ENCODE peak calls at places on chromosome 7, in eight cellular contexts. S is NCI-H1092 treated with DMSO at 0.1 percent for 48 hours; L is hippocampal formation; W is activated CD4-positive, CD25-positive, alpha-beta regulatory T cell; A is stimulated activated CD4-positive, alpha-beta T cell treated with anti-CD3 and anti-CD28 coated beads, Interleukin-15, amount 100 ng/mL, for 48 hours; P is GM13977; V is nucleus accumbens; E is H9. X is an unnamed sample.

GRCh38 chr7:131007439-131008330 is 273.7 kb upstream of the KLF14 start:
- DNase-seq in P (peak), V (peak), A (no peak), E (peak), L (peak), S (peak), W (peak), X (no peak)

GRCh38 chr7:131010714-131011436 is 276.9 kb upstream of the KLF14 start:
- DNase-seq in A (no peak), P (peak), V (no peak), S (no peak), L (no peak), W (no peak), E (no peak), X (no peak)

GRCh38 chr7:71145906-71146901 is 14.3 kb downstream of the GALNT17 start:
- DNase-seq in V (no peak), A (no peak), L (no peak), E (no peak), S (no peak), W (no peak), P (no peak), X (no peak)

GRCh38 chr7:50261593-50261992 is 42.9 kb upstream of the IKZF1 start:
- DNase-seq in E (no peak), S (no peak), W (no peak), A (no peak), P (no peak), V (no peak), L (no peak), X (no peak)

GRCh38 chr7:98321301-98321700 is 39.8 kb downstream of the BRI3 start:
- DNase-seq in S (no peak), W (no peak), A (no peak), V (no peak), L (no peak), E (no peak), P (no peak), X (no peak)

GRCh38 chr7:81127991-81128390 is 209.1 kb upstream of the SEMA3C start:
- DNase-seq in E (no peak), W (no peak), A (no peak), S (no peak), P (no peak), L (no peak), V (no peak), X (no peak)

GRCh38 chr7:6402741-6403140 is 45.0 kb downstream of the DAGLB start:
- DNase-seq in E (no peak), L (no peak), A (no peak), P (no peak), V (no peak), S (no peak), W (no peak), X (no peak)

GRCh38 chr7:142804715-142805114 is 33.9 kb downstream of the PRSS2 start:
- DNase-seq in S (no peak), L (no peak), V (no peak), P (no peak), A (no peak), W (no peak), E (no peak), X (no peak)

GRCh38 chr7:34430456-34430855 is 227.6 kb upstream of the NPSR1 start:
- DNase-seq in S (no peak), P (peak), V (no peak), A (no peak), L (no peak), E (no peak), W (no peak), X (peak)

GRCh38 chr7:6545398-6546126 is 5.7 kb downstream of the GRID2IP start:
- DNase-seq in L (no peak), W (no peak), A (no peak), E (no peak), P (no peak), V (no peak), S (no peak), X (no peak)

GRCh38 chr7:93551063-93551895 is 23.2 kb downstream of the CALCR start:
- DNase-seq in V (no peak), E (no peak), S (peak), W (no peak), A (no peak), P (no peak), L (no peak), X (no peak)

GRCh38 chr7:158394936-158395335 is 192.7 kb downstream of the PTPRN2 start:
- DNase-seq in W (no peak), P (no peak), L (no peak), E (peak), A (peak), S (no peak), V (no peak), X (no peak)

X was measured in NCI-H1930.